ENCODE peak calls at places on chromosomes 4 and X, in four cellular contexts. Z, B, R and X are unnamed samples.

GRCh38 chrX:151715735-151716134 is at the start of gene FATE1:
- DNase-seq in Z (no peak), B (no peak), R (no peak), X (no peak)

GRCh38 chrX:136689441-136689840 is 41.5 kb downstream of the CD40LG start:
- DNase-seq in Z (peak; percentile 31), B (peak; percentile 20), R (peak; percentile 72), X (no peak)

GRCh38 chrX:9221714-9222113 is 187.8 kb upstream of the FAM9B start:
- DNase-seq in Z (no peak), B (no peak), R (no peak), X (no peak)

GRCh38 chr4:130183096-130183495 is 1087.1 kb downstream of the C4orf33 start:
- DNase-seq in Z (no peak), B (peak; percentile 24), R (no peak), X (no peak)

GRCh38 chr4:112418092-112418491 is 97.9 kb downstream of the NEUROG2 start:
- DNase-seq in Z (no peak), B (no peak), R (no peak), X (no peak)

GRCh38 chrX:134981910-134982309 is 8.9 kb upstream of the SMIM10 start:
- DNase-seq in Z (no peak), B (no peak), R (no peak), X (no peak)

GRCh38 chr4:1990348-1990645 is 18.5 kb downstream of the NELFA start:
- DNase-seq in Z (no peak), B (no peak), R (no peak), X (no peak)

GRCh38 chr4:122747068-122747467 is 14.6 kb downstream of the BBS12 start:
- DNase-seq in Z (no peak), B (no peak), R (no peak), X (no peak)

GRCh38 chr4:70589785-70590184 is 2.3 kb upstream of the AMBN start:
- DNase-seq in Z (no peak), B (no peak), R (no peak), X (no peak)

GRCh38 chr4:40686081-40686913 is 56.6 kb upstream of the RBM47 start:
- DNase-seq in Z (no peak), B (peak; percentile 77), R (no peak), X (no peak)

GRCh38 chrX:10486373-10486772 is 134.0 kb downstream of the MID1 start:
- DNase-seq in Z (peak; percentile 65), B (peak; percentile 75), R (peak; percentile 75), X (no peak)

GRCh38 chrX:9566150-9566621 is 101.3 kb downstream of the TBL1X start:
- DNase-seq in Z (peak; percentile 90), B (peak; percentile 83), R (peak; percentile 82), X (peak; percentile 26)

GRCh38 chr4:36712013-36712412 is 430.6 kb downstream of the DTHD1 start:
- DNase-seq in Z (peak; percentile 42), B (no peak), R (peak; percentile 27), X (no peak)

DNA sequence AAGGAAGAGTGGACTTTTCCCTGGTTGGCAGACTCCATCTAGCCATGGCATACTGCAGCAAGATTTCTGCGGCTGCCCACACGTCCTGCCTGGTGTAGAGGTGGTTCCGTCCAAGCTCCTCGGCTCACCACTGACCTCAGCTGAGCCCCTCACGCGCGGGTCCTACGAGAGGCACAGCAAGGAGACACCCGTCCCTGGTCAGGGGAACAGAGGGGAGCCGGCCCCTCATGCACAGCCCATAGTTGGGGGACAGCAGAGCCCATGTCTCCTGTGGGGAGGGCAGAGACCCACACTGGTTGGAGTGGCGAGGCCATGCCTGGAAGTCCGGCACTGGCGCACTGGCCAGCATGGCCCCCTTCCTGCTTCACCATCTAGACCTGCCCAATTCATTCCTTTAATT is 80.8 kb downstream of the HTRA3 start:
- DNase-seq in Z (no peak), B (no peak), R (no peak), X (no peak)
- H3K4me3 ChIP-seq in Z (no peak overlapping the region), B (no peak overlapping the region), R (no peak overlapping the region), X (no peak overlapping the region)

GRCh38 chr4:183182873-183183725 is 84.0 kb downstream of the WWC2 start:
- DNase-seq in Z (peak; percentile 83), B (peak; percentile 88), R (peak; percentile 93), X (peak; percentile 13)
- H3K4me3 ChIP-seq in Z (no peak overlapping the region), B (no peak overlapping the region), R (no peak overlapping the region), X (no peak overlapping the region)

GRCh38 chr4:55549888-55550287 is 3.2 kb upstream of the CLOCK start:
- DNase-seq in Z (peak; percentile 90), B (peak; percentile 62), R (peak; percentile 20), X (no peak)

GRCh38 chr4:55547918-55548317 is 1.2 kb upstream of the CLOCK start:
- DNase-seq in Z (no peak), B (no peak), R (no peak), X (no peak)

GRCh38 chr4:55554453-55555030 is 7.8 kb upstream of the CLOCK start:
- DNase-seq in Z (peak; percentile 62), B (peak; percentile 83), R (peak; percentile 71), X (no peak)

DNA sequence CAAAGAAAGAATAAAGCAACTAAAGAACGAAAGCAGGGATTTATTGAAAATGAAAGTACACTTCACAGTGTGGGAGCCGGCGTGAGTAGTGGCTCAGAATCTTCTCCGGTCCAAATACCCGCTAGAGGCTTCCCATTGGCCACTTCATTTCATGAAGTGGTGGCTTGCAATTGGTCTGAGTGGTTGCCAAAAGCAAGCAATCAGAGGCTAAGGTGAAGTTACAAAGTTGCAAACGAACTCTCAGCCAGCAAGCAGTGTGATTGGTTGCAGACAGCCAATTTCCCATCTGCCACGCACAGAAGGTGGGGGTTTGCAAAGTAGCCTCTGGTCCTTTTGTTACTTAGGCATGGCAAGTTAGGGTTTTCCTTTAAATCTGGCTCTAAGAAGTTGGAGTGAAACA is 6.7 kb upstream of the CLOCK start:
- DNase-seq in Z (peak; percentile 43), B (peak; percentile 33), R (peak; percentile 67), X (peak; percentile 27)
- H3K4me3 ChIP-seq in Z (no peak overlapping the region), B (peak overlapping the region; percentile 80), R (no peak overlapping the region), X (peak overlapping the region; percentile 47)

DNA sequence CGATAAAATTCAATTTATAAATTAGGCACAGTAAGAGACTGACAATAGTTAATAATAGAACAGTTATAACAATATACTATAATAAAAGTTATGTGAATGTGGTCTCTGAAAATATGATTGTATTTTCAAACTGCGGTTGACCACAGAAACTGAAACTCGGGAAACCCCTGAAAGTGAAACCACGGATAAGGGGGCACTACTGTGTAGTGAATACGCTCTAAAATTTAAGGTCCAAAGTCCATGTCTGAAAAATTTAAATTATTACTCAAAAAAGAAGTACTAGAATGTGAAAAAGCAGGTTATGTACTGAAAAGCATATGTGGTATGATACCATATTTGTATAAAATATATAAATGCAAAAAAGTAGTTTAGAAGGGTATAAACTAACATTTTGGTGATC is 1.9 kb downstream of the SMIM14 start:
- DNase-seq in Z (peak; percentile 25), B (peak; percentile 63), R (no peak), X (no peak)
- H3K4me3 ChIP-seq in Z (peak overlapping the region; percentile 94), B (peak overlapping the region; percentile 92), R (peak overlapping the region; percentile 75), X (peak overlapping the region; percentile 99)